ENCODE peak calls at places on chromosomes 13 and 19, in six cellular contexts. I is bronchial epithelial cell; G is stimulated activated CD8-positive, alpha-beta memory T cell treated with anti-CD3 and anti-CD28 coated beads, Interleukin-2, amount 100 ng/mL, for 48 hours; M is Calu3; C is occipital lobe; J is progenitor cell of endocrine pancreas. Q is an unnamed sample.

GRCh38 chr19:15291666-15292065 is 40.7 kb downstream of the BRD4 start:
- DNase-seq in I (peak), G (no peak), M (no peak), C (no peak), J (no peak), Q (no peak)

GRCh38 chr19:38173324-38174041 is 50.5 kb downstream of the DPF1 start:
- DNase-seq in I (peak), G (no peak), M (no peak), C (peak), J (no peak), Q (no peak)

GRCh38 chr19:13099073-13099999 is 3.3 kb downstream of the LYL1 start:
- DNase-seq in I (peak), G (peak), M (peak), C (no peak), J (no peak), Q (no peak)

GRCh38 chr19:14146789-14147216 is 10.4 kb upstream of the ASF1B start:
- DNase-seq in I (peak), G (no peak), M (no peak), C (no peak), J (no peak), Q (no peak)

GRCh38 chr19:42269518-42270345 is 680 bp downstream of the CIC start:
- DNase-seq in I (no peak), G (no peak), M (no peak), C (no peak), J (no peak), Q (no peak)

GRCh38 chr19:658916-659839 is 3.8 kb downstream of the RNF126 start:
- DNase-seq in I (peak), G (no peak), M (no peak), C (peak), J (no peak), Q (no peak)

GRCh38 chr19:55118401-55118991 is 1.1 kb upstream of the PPP1R12C start:
- DNase-seq in I (no peak), G (peak), M (no peak), C (peak), J (peak), Q (no peak)

GRCh38 chr19:48292798-48293197 is 22.9 kb downstream of the ZNF114 start:
- DNase-seq in I (peak), G (no peak), M (no peak), C (no peak), J (no peak), Q (no peak)

GRCh38 chr13:79496188-79496587 is 15.2 kb downstream of the NDFIP2 start:
- DNase-seq in I (no peak), G (no peak), M (no peak), C (no peak), J (no peak), Q (no peak)

GRCh38 chr19:12783226-12783848 is 7.9 kb upstream of the JUNB start:
- DNase-seq in I (no peak), G (peak), M (peak), C (no peak), J (no peak), Q (no peak)

GRCh38 chr19:35736913-35737886 is 5.1 kb downstream of the IGFLR1 start:
- DNase-seq in I (no peak), G (no peak), M (peak), C (no peak), J (no peak), Q (no peak)

GRCh38 chr19:50792246-50792851 is 2.1 kb downstream of the ACP4 start:
- DNase-seq in I (no peak), G (no peak), M (no peak), C (no peak), J (no peak), Q (no peak)

GRCh38 chr13:38755792-38756191 is 68.9 kb downstream of the FREM2 start:
- DNase-seq in I (no peak), G (no peak), M (no peak), C (no peak), J (no peak), Q (no peak)

GRCh38 chr13:43036386-43037220 is 13.2 kb downstream of the DNAJC15 start:
- DNase-seq in I (no peak), G (no peak), M (no peak), C (no peak), J (no peak), Q (no peak)

GRCh38 chr13:83691966-83692365 is 190.3 kb downstream of the SLITRK1 start:
- DNase-seq in I (no peak), G (no peak), M (no peak), C (no peak), J (no peak), Q (no peak)

GRCh38 chr19:2494084-2494446 is 18.1 kb downstream of the GADD45B start:
- DNase-seq in I (no peak), G (no peak), M (no peak), C (peak), J (no peak), Q (no peak)

GRCh38 chr19:18939922-18940775 is 868 bp downstream of the HOMER3 start:
- DNase-seq in I (peak), G (no peak), M (peak), C (peak), J (peak), Q (peak)

GRCh38 chr13:47039106-47039505 is 142.3 kb upstream of the HTR2A start:
- DNase-seq in I (peak), G (no peak), M (no peak), C (no peak), J (no peak), Q (no peak)

GRCh38 chr19:485583-486236 is 10.6 kb upstream of the MADCAM1 start:
- DNase-seq in I (peak), G (no peak), M (peak), C (peak), J (no peak), Q (no peak)

GRCh38 chr19:38433268-38433733 is at the start of gene RYR1:
- DNase-seq in I (peak), G (peak), M (no peak), C (peak), J (no peak), Q (no peak)

GRCh38 chr19:35044317-35045117 is 3.0 kb downstream of the HPN start:
- DNase-seq in I (peak), G (peak), M (peak), C (peak), J (peak), Q (no peak)

GRCh38 chr13:97911311-97912138 is 42.0 kb upstream of the IPO5 start:
- DNase-seq in I (peak), G (peak), M (peak), C (no peak), J (no peak), Q (no peak)

GRCh38 chr13:67134322-67135129 is 95.6 kb downstream of the PCDH9 start:
- DNase-seq in I (no peak), G (no peak), M (no peak), C (no peak), J (no peak), Q (no peak)

GRCh38 chr13:28704919-28705318 is 13.9 kb downstream of the SLC46A3 start:
- DNase-seq in I (no peak), G (no peak), M (no peak), C (no peak), J (no peak), Q (no peak)

GRCh38 chr13:102197193-102197592 is 204.7 kb downstream of the FGF14 start:
- DNase-seq in I (peak), G (no peak), M (peak), C (no peak), J (no peak), Q (no peak)

GRCh38 chr19:690203-690602 is 5.0 kb downstream of the PRSS57 start:
- DNase-seq in I (no peak), G (no peak), M (no peak), C (no peak), J (no peak), Q (no peak)

GRCh38 chr13:73833331-73834070 is 300.7 kb downstream of the KLF12 start:
- DNase-seq in I (peak), G (no peak), M (no peak), C (no peak), J (no peak), Q (no peak)

GRCh38 chr19:11881151-11881800 is 6.3 kb upstream of the ZNF69 start:
- DNase-seq in I (peak), G (peak), M (peak), C (no peak), J (peak), Q (peak)

GRCh38 chr19:55372316-55373081 is 2.2 kb upstream of the IL11 start:
- DNase-seq in I (no peak), G (peak), M (peak), C (no peak), J (no peak), Q (no peak)

GRCh38 chr13:73065665-73066350 is 7.0 kb downstream of the KLF5 start:
- DNase-seq in I (peak), G (no peak), M (no peak), C (no peak), J (no peak), Q (no peak)

GRCh38 chr19:41657157-41657556 is 30.3 kb upstream of the CEACAM4 start:
- DNase-seq in I (no peak), G (no peak), M (peak), C (no peak), J (no peak), Q (no peak)